ENCODE peak calls at places on chromosome 16, in nine cellular contexts. J, M, O, L, N, V, U, F and K are unnamed samples.

GRCh38 chr16:55257971-55258613 is 65.9 kb upstream of the IRX6 start:
- DNase-seq in F (peak), V (peak), L (no peak), M (peak), U (peak), O (no peak), N (peak), J (peak), K (no peak)

GRCh38 chr16:85415196-85415988 is 197.7 kb upstream of the GSE1 start:
- DNase-seq in V (no peak), N (peak), L (no peak), F (no peak), U (no peak), O (no peak), J (peak), M (no peak), K (no peak)

GRCh38 chr16:50547944-50548658 is at the start of gene NKD1:
- DNase-seq in U (peak), F (peak), J (peak), M (peak), V (peak), O (peak), N (peak), L (no peak), K (no peak)

GRCh38 chr16:81324808-81325207 is 10.0 kb downstream of the GAN start:
- DNase-seq in N (no peak), L (no peak), V (no peak), M (no peak), U (no peak), F (no peak), O (no peak), J (no peak), K (no peak)

GRCh38 chr16:81740163-81740562 is 38.9 kb upstream of the PLCG2 start:
- DNase-seq in U (no peak), O (no peak), L (no peak), V (no peak), F (no peak), M (no peak), J (no peak), N (no peak), K (no peak)

GRCh38 chr16:87391324-87391949 is 699 bp upstream of the MAP1LC3B start:
- DNase-seq in J (no peak), L (no peak), O (no peak), N (peak), M (peak), U (no peak), F (peak), V (no peak), K (no peak)

GRCh38 chr16:55475919-55476318 is 3.1 kb upstream of the MMP2 start:
- DNase-seq in L (no peak), U (no peak), N (no peak), O (no peak), V (no peak), M (no peak), F (no peak), J (no peak), K (no peak)

GRCh38 chr16:24174977-24175376 is 81.2 kb upstream of the CACNG3 start:
- DNase-seq in F (no peak), O (no peak), V (no peak), L (no peak), J (no peak), M (no peak), U (no peak), N (no peak), K (no peak)

GRCh38 chr16:78871241-78871640 is 729.3 kb downstream of the MAF start:
- DNase-seq in U (no peak), J (no peak), O (no peak), M (no peak), F (no peak), L (no peak), N (no peak), V (no peak), K (no peak)

GRCh38 chr16:82133798-82134197 is 36.2 kb downstream of the MPHOSPH6 start:
- DNase-seq in M (no peak), L (no peak), N (no peak), O (no peak), V (no peak), U (no peak), F (no peak), J (no peak), K (no peak)

GRCh38 chr16:69166221-69166833 is 20.6 kb upstream of the SNTB2 start:
- DNase-seq in U (peak), V (peak), F (peak), L (no peak), J (no peak), M (peak), O (no peak), N (no peak), K (no peak)

GRCh38 chr16:11673091-11674000 is 5.1 kb downstream of the SNN start:
- DNase-seq in J (no peak), O (no peak), F (no peak), U (no peak), V (no peak), M (no peak), N (no peak), L (no peak), K (no peak)

GRCh38 chr16:89023621-89024511 is 46.9 kb upstream of the CBFA2T3 start:
- DNase-seq in O (no peak), M (no peak), N (no peak), L (no peak), J (peak), U (no peak), F (no peak), V (no peak), K (no peak)

GRCh38 chr16:87126403-87127025 is 190.7 kb downstream of the C16orf95 start:
- DNase-seq in F (no peak), N (no peak), U (no peak), V (no peak), M (no peak), L (no peak), J (no peak), O (no peak), K (no peak)

GRCh38 chr16:15776572-15776971 is 80.3 kb downstream of the MYH11 start:
- DNase-seq in V (no peak), M (no peak), L (no peak), O (no peak), F (no peak), N (no peak), U (no peak), J (no peak), K (no peak)

GRCh38 chr16:79509221-79509631 is 91.3 kb downstream of the MAF start:
- DNase-seq in F (no peak), L (no peak), V (no peak), J (no peak), N (peak), M (no peak), U (no peak), O (no peak), K (no peak)

GRCh38 chr16:29993903-29994612 is 1.4 kb downstream of the HIRIP3 start:
- DNase-seq in L (no peak), J (no peak), O (no peak), M (no peak), V (no peak), N (no peak), U (no peak), F (no peak), K (no peak)

GRCh38 chr16:28876016-28876659 is 2.1 kb upstream of the ATP2A1 start:
- DNase-seq in U (no peak), M (no peak), V (no peak), J (no peak), F (no peak), L (no peak), N (no peak), O (no peak), K (no peak)

GRCh38 chr16:56956076-56956475 is 5.7 kb upstream of the CETP start:
- DNase-seq in U (no peak), M (no peak), F (no peak), O (no peak), N (no peak), V (no peak), J (no peak), L (no peak), K (no peak)

GRCh38 chr16:63617990-63618763 is 1503.7 kb downstream of the CDH11 start:
- DNase-seq in V (no peak), J (peak), M (no peak), O (no peak), N (peak), U (no peak), L (no peak), F (peak), K (no peak)

GRCh38 chr16:1929578-1930337 is 11.5 kb upstream of the HS3ST6 start:
- DNase-seq in N (peak), M (peak), U (peak), J (peak), L (peak), V (peak), O (peak), F (peak), K (no peak)

GRCh38 chr16:17392857-17393421 is 77.8 kb downstream of the XYLT1 start:
- DNase-seq in L (no peak), U (no peak), J (no peak), M (no peak), N (no peak), F (no peak), V (no peak), O (no peak), K (no peak)